ENCODE peak calls at places on chromosome 17, in six cellular contexts. One of them, this sample, is unnamed. For H3K9me3, the result is how much of the 10 kb centered on the place peaks cover.

GRCh38 chr17:50657054-50657453 is 22.4 kb downstream of the ABCC3 start:
- DNase-seq in GM23248: no peak
- DNase-seq in heart right ventricle: no peak
- DNase-seq in BE2C: no peak
- DNase-seq in IMR-90: no peak
- DNase-seq in heart left ventricle: no peak
- DNase-seq in this sample: no peak

GRCh38 chr17:69175812-69176517 is 34.3 kb upstream of the ABCA6 start:
- DNase-seq in heart right ventricle: no peak
- DNase-seq in BE2C: no peak
- DNase-seq in GM23248: peak
- DNase-seq in IMR-90: peak
- DNase-seq in heart left ventricle: no peak
- DNase-seq in this sample: no peak

GRCh38 chr17:42249681-42250446 is 26.3 kb downstream of the STAT5B start:
- DNase-seq in heart left ventricle: no peak
- DNase-seq in BE2C: no peak
- DNase-seq in GM23248: no peak
- DNase-seq in heart right ventricle: no peak
- DNase-seq in IMR-90: no peak
- DNase-seq in this sample: no peak

GRCh38 chr17:50642722-50643656 is 8.3 kb downstream of the ABCC3 start:
- DNase-seq in heart right ventricle: no peak
- DNase-seq in BE2C: peak
- DNase-seq in GM23248: no peak
- DNase-seq in IMR-90: no peak
- DNase-seq in heart left ventricle: no peak
- DNase-seq in this sample: no peak

GRCh38 chr17:79798296-79799173 is 1.7 kb upstream of the CBX8 start:
- DNase-seq in heart right ventricle: no peak
- DNase-seq in IMR-90: no peak
- DNase-seq in GM23248: peak
- DNase-seq in BE2C: no peak
- DNase-seq in heart left ventricle: no peak
- DNase-seq in this sample: no peak

GRCh38 chr17:1365445-1366039 is 34.5 kb downstream of the YWHAE start:
- DNase-seq in heart left ventricle: peak
- DNase-seq in BE2C: peak
- DNase-seq in GM23248: peak
- DNase-seq in IMR-90: peak
- DNase-seq in heart right ventricle: peak
- DNase-seq in this sample: peak

GRCh38 chr17:58920773-58921172 is 165.1 kb downstream of the PPM1E start:
- DNase-seq in BE2C: no peak
- DNase-seq in heart left ventricle: no peak
- DNase-seq in heart right ventricle: no peak
- DNase-seq in GM23248: no peak
- DNase-seq in IMR-90: no peak
- DNase-seq in this sample: no peak

GRCh38 chr17:1460233-1460632 is 4.2 kb upstream of the CRK start:
- DNase-seq in BE2C: no peak
- DNase-seq in heart left ventricle: peak
- DNase-seq in heart right ventricle: peak
- DNase-seq in IMR-90: no peak
- DNase-seq in GM23248: peak
- DNase-seq in this sample: no peak

GRCh38 chr17:49748791-49749190 is 15.1 kb downstream of the FAM117A start:
- DNase-seq in BE2C: no peak
- DNase-seq in heart right ventricle: no peak
- DNase-seq in heart left ventricle: no peak
- DNase-seq in GM23248: no peak
- DNase-seq in IMR-90: no peak
- DNase-seq in this sample: peak

GRCh38 chr17:35160354-35161201 is 13.0 kb downstream of the UNC45B start:
- DNase-seq in IMR-90: no peak
- DNase-seq in heart right ventricle: no peak
- DNase-seq in BE2C: no peak
- DNase-seq in GM23248: no peak
- DNase-seq in heart left ventricle: no peak
- DNase-seq in this sample: peak

GRCh38 chr17:58643147-58643546 is 48.7 kb downstream of the TEX14 start:
- DNase-seq in heart left ventricle: no peak
- DNase-seq in heart right ventricle: no peak
- DNase-seq in BE2C: no peak
- DNase-seq in GM23248: peak
- DNase-seq in IMR-90: peak
- DNase-seq in this sample: no peak

GRCh38 chr17:68509151-68510057 is 2.8 kb upstream of the PRKAR1A start:
- DNase-seq in heart left ventricle: peak
- DNase-seq in GM23248: no peak
- DNase-seq in IMR-90: no peak
- DNase-seq in heart right ventricle: peak
- DNase-seq in BE2C: no peak
- DNase-seq in this sample: no peak

GRCh38 chr17:4900231-4901107 is 1.1 kb downstream of the C17orf107 start:
- DNase-seq in IMR-90: no peak
- DNase-seq in heart right ventricle: no peak
- DNase-seq in GM23248: no peak
- DNase-seq in BE2C: no peak
- DNase-seq in heart left ventricle: no peak
- DNase-seq in this sample: peak

GRCh38 chr17:9238340-9239259 is 217.3 kb downstream of the NTN1 start:
- DNase-seq in GM23248: no peak
- DNase-seq in heart right ventricle: no peak
- DNase-seq in heart left ventricle: no peak
- DNase-seq in BE2C: no peak
- DNase-seq in IMR-90: no peak
- DNase-seq in this sample: no peak

GRCh38 chr17:41848788-41849187 is 11.2 kb downstream of the KLHL10 start:
- DNase-seq in IMR-90: peak
- DNase-seq in heart left ventricle: no peak
- DNase-seq in BE2C: no peak
- DNase-seq in heart right ventricle: no peak
- DNase-seq in GM23248: no peak
- DNase-seq in this sample: no peak

GRCh38 chr17:80797741-80798594 is 193.7 kb upstream of the CHMP6 start:
- DNase-seq in heart right ventricle: no peak
- DNase-seq in IMR-90: no peak
- DNase-seq in BE2C: no peak
- DNase-seq in GM23248: no peak
- DNase-seq in heart left ventricle: no peak
- DNase-seq in this sample: no peak

GRCh38 chr17:20982589-20983358 is 60.0 kb downstream of the USP22 start:
- DNase-seq in heart right ventricle: no peak
- DNase-seq in heart left ventricle: no peak
- DNase-seq in IMR-90: no peak
- DNase-seq in GM23248: no peak
- DNase-seq in BE2C: no peak
- DNase-seq in this sample: no peak

GRCh38 chr17:78016852-78017251 is 58.3 kb downstream of the TNRC6C start:
- DNase-seq in IMR-90: no peak
- DNase-seq in heart left ventricle: no peak
- DNase-seq in heart right ventricle: no peak
- DNase-seq in GM23248: no peak
- DNase-seq in BE2C: no peak
- DNase-seq in this sample: no peak

GRCh38 chr17:42578282-42578869 is 847 bp upstream of the PSMC3IP start:
- DNase-seq in heart right ventricle: peak
- DNase-seq in BE2C: peak
- DNase-seq in heart left ventricle: peak
- DNase-seq in IMR-90: peak
- DNase-seq in GM23248: peak
- DNase-seq in this sample: peak

GRCh38 chr17:77345260-77345910 is 204.6 kb downstream of the SEC14L1 start:
- DNase-seq in BE2C: no peak
- DNase-seq in heart left ventricle: peak
- DNase-seq in IMR-90: no peak
- DNase-seq in heart right ventricle: no peak
- DNase-seq in GM23248: peak
- DNase-seq in this sample: no peak

GRCh38 chr17:61411114-61411943 is 11.7 kb downstream of the TBX2 start:
- DNase-seq in IMR-90: peak
- DNase-seq in heart right ventricle: peak
- DNase-seq in heart left ventricle: peak
- DNase-seq in GM23248: peak
- DNase-seq in BE2C: peak
- DNase-seq in this sample: no peak

GRCh38 chr17:28705728-28706334 is 5.9 kb downstream of the PROCA1 start:
- DNase-seq in GM23248: no peak
- DNase-seq in IMR-90: no peak
- DNase-seq in BE2C: no peak
- DNase-seq in heart left ventricle: no peak
- DNase-seq in heart right ventricle: no peak
- DNase-seq in this sample: no peak

GRCh38 chr17:77385750-77386501 is 245.2 kb downstream of the SEC14L1 start:
- DNase-seq in BE2C: peak
- DNase-seq in heart right ventricle: no peak
- DNase-seq in GM23248: peak
- DNase-seq in IMR-90: no peak
- DNase-seq in heart left ventricle: peak
- DNase-seq in this sample: no peak

GRCh38 chr17:49995055-49995738 is at the start of gene DLX3:
- DNase-seq in GM23248: peak
- DNase-seq in heart left ventricle: peak
- DNase-seq in IMR-90: peak
- DNase-seq in heart right ventricle: peak
- DNase-seq in BE2C: peak
- DNase-seq in this sample: no peak

GRCh38 chr17:83013779-83014117 is 65.7 kb upstream of the METRNL start:
- DNase-seq in IMR-90: no peak
- DNase-seq in GM23248: no peak
- DNase-seq in heart left ventricle: no peak
- DNase-seq in heart right ventricle: no peak
- DNase-seq in BE2C: no peak
- DNase-seq in this sample: no peak

GRCh38 chr17:80730739-80731138 is 186.1 kb downstream of the RPTOR start:
- DNase-seq in GM23248: no peak
- DNase-seq in heart left ventricle: no peak
- DNase-seq in heart right ventricle: no peak
- DNase-seq in BE2C: no peak
- DNase-seq in IMR-90: no peak
- DNase-seq in this sample: no peak

GRCh38 chr17:7261377-7262191 is 694 bp downstream of the CLDN7 start:
- DNase-seq in BE2C: no peak
- DNase-seq in GM23248: peak
- DNase-seq in IMR-90: no peak
- DNase-seq in heart right ventricle: no peak
- DNase-seq in heart left ventricle: no peak
- DNase-seq in this sample: no peak

GRCh38 chr17:28946239-28946638 is 5.1 kb downstream of the PHF12 start:
- DNase-seq in IMR-90: peak
- DNase-seq in heart right ventricle: no peak
- DNase-seq in heart left ventricle: no peak
- DNase-seq in GM23248: peak
- DNase-seq in BE2C: no peak
- DNase-seq in this sample: no peak

GRCh38 chr17:47200325-47200663 is 8.9 kb upstream of the MYL4 start:
- DNase-seq in GM23248: no peak
- DNase-seq in heart left ventricle: no peak
- DNase-seq in IMR-90: no peak
- DNase-seq in BE2C: no peak
- DNase-seq in heart right ventricle: no peak
- DNase-seq in this sample: no peak

GRCh38 chr17:56173026-56173425 is 19.8 kb downstream of the ANKFN1 start:
- DNase-seq in IMR-90: no peak
- DNase-seq in GM23248: no peak
- DNase-seq in heart left ventricle: no peak
- DNase-seq in heart right ventricle: no peak
- DNase-seq in BE2C: no peak
- DNase-seq in this sample: no peak

GRCh38 chr17:3817851-3818605 is 17.0 kb upstream of the ITGAE start:
- DNase-seq in heart right ventricle: no peak
- DNase-seq in BE2C: no peak
- DNase-seq in GM23248: no peak
- DNase-seq in heart left ventricle: no peak
- DNase-seq in IMR-90: no peak
- DNase-seq in this sample: no peak
- H3K9me3 ChIP-seq in heart right ventricle: under half
- H3K9me3 ChIP-seq in BE2C: under half
- H3K9me3 ChIP-seq in GM23248: under half
- H3K9me3 ChIP-seq in heart left ventricle: under half
- H3K9me3 ChIP-seq in IMR-90: under half
- H3K9me3 ChIP-seq in this sample: under half

GRCh38 chr17:33523577-33523981 is 230.5 kb upstream of the ASIC2 start:
- DNase-seq in heart right ventricle: no peak
- DNase-seq in IMR-90: no peak
- DNase-seq in GM23248: peak
- DNase-seq in BE2C: no peak
- DNase-seq in heart left ventricle: no peak
- DNase-seq in this sample: no peak
- H3K9me3 ChIP-seq in heart right ventricle: under half
- H3K9me3 ChIP-seq in IMR-90: under half
- H3K9me3 ChIP-seq in GM23248: under half
- H3K9me3 ChIP-seq in BE2C: under half
- H3K9me3 ChIP-seq in heart left ventricle: under half
- H3K9me3 ChIP-seq in this sample: under half

GRCh38 chr17:36885761-36886365 is 51.4 kb upstream of the LHX1 start:
- DNase-seq in heart left ventricle: no peak
- DNase-seq in BE2C: no peak
- DNase-seq in heart right ventricle: no peak
- DNase-seq in IMR-90: no peak
- DNase-seq in GM23248: no peak
- DNase-seq in this sample: no peak
- H3K9me3 ChIP-seq in heart left ventricle: under half
- H3K9me3 ChIP-seq in BE2C: under half
- H3K9me3 ChIP-seq in heart right ventricle: under half
- H3K9me3 ChIP-seq in IMR-90: under half
- H3K9me3 ChIP-seq in GM23248: under half
- H3K9me3 ChIP-seq in this sample: under half

GRCh38 chr17:72122336-72122667 is 1.5 kb downstream of the SOX9 start:
- DNase-seq in GM23248: no peak
- DNase-seq in heart left ventricle: no peak
- DNase-seq in heart right ventricle: no peak
- DNase-seq in IMR-90: no peak
- DNase-seq in BE2C: no peak
- DNase-seq in this sample: no peak

GRCh38 chr17:72121164-72122001 is 563 bp downstream of the SOX9 start:
- DNase-seq in BE2C: peak
- DNase-seq in IMR-90: peak
- DNase-seq in heart left ventricle: peak
- DNase-seq in heart right ventricle: peak
- DNase-seq in GM23248: peak
- DNase-seq in this sample: no peak

GRCh38 chr17:72120878-72121163 is at the start of gene SOX9:
- DNase-seq in BE2C: peak
- DNase-seq in GM23248: peak
- DNase-seq in IMR-90: peak
- DNase-seq in heart left ventricle: peak
- DNase-seq in heart right ventricle: peak
- DNase-seq in this sample: no peak

GRCh38 chr17:72122668-72123495 is 2.1 kb downstream of the SOX9 start:
- DNase-seq in GM23248: peak
- DNase-seq in BE2C: peak
- DNase-seq in heart left ventricle: no peak
- DNase-seq in heart right ventricle: no peak
- DNase-seq in IMR-90: peak
- DNase-seq in this sample: no peak

GRCh38 chr17:72122002-72122310 is 1.1 kb downstream of the SOX9 start:
- DNase-seq in BE2C: no peak
- DNase-seq in heart right ventricle: no peak
- DNase-seq in IMR-90: peak
- DNase-seq in GM23248: peak
- DNase-seq in heart left ventricle: no peak
- DNase-seq in this sample: no peak
- H3K9me3 ChIP-seq in BE2C: under half
- H3K9me3 ChIP-seq in heart right ventricle: under half
- H3K9me3 ChIP-seq in IMR-90: under half
- H3K9me3 ChIP-seq in GM23248: under half
- H3K9me3 ChIP-seq in heart left ventricle: under half
- H3K9me3 ChIP-seq in this sample: under half

This sample was measured in CD4-positive, alpha-beta T cell.